ENCODE peak calls at places on chromosomes 11 and 22, in five cellular contexts. One of them, this sample, is unnamed.

GRCh38 chr11:9219572-9219971 is 45.6 kb downstream of the DENND5A start:
- DNase-seq in transverse colon: no peak
- DNase-seq in kidney: no peak
- DNase-seq in heart left ventricle: no peak
- DNase-seq in GM12865: no peak
- DNase-seq in this sample: no peak

GRCh38 chr22:45876136-45877035 is 100.6 kb downstream of the WNT7B start:
- DNase-seq in transverse colon: peak
- DNase-seq in kidney: no peak
- DNase-seq in heart left ventricle: no peak
- DNase-seq in GM12865: no peak
- DNase-seq in this sample: no peak

GRCh38 chr11:62612366-62613274 is at the start of the genes EML3 and ROM1:
- DNase-seq in transverse colon: peak
- DNase-seq in kidney: peak
- DNase-seq in heart left ventricle: peak
- DNase-seq in GM12865: peak
- DNase-seq in this sample: peak

GRCh38 chr11:69252494-69252845 is 41.5 kb upstream of the MYEOV start:
- DNase-seq in transverse colon: no peak
- DNase-seq in kidney: peak
- DNase-seq in heart left ventricle: no peak
- DNase-seq in GM12865: no peak
- DNase-seq in this sample: no peak

GRCh38 chr11:15665368-15665871 is 550.7 kb downstream of the INSC start:
- DNase-seq in transverse colon: peak
- DNase-seq in kidney: no peak
- DNase-seq in heart left ventricle: no peak
- DNase-seq in GM12865: no peak
- DNase-seq in this sample: no peak

GRCh38 chr11:15688351-15688792 is 573.6 kb downstream of the INSC start:
- DNase-seq in transverse colon: no peak
- DNase-seq in kidney: no peak
- DNase-seq in heart left ventricle: peak
- DNase-seq in GM12865: no peak
- DNase-seq in this sample: no peak

GRCh38 chr11:117814204-117814765 is 10.3 kb downstream of the FXYD2 start:
- DNase-seq in transverse colon: no peak
- DNase-seq in kidney: peak
- DNase-seq in heart left ventricle: no peak
- DNase-seq in GM12865: no peak
- DNase-seq in this sample: no peak

GRCh38 chr22:44947029-44947428 is 62.8 kb downstream of the PHF21B start:
- DNase-seq in transverse colon: no peak
- DNase-seq in kidney: no peak
- DNase-seq in heart left ventricle: no peak
- DNase-seq in GM12865: no peak
- DNase-seq in this sample: no peak

GRCh38 chr11:45859661-45860140 is 12.4 kb downstream of the CRY2 start:
- DNase-seq in transverse colon: peak
- DNase-seq in kidney: peak
- DNase-seq in heart left ventricle: peak
- DNase-seq in GM12865: no peak
- DNase-seq in this sample: no peak

GRCh38 chr11:128152796-128153696 is 434.3 kb downstream of the ETS1 start:
- DNase-seq in transverse colon: no peak
- DNase-seq in kidney: no peak
- DNase-seq in heart left ventricle: no peak
- DNase-seq in GM12865: no peak
- DNase-seq in this sample: no peak

GRCh38 chr11:121460941-121461514 is 8.3 kb upstream of the SORL1-AS1 start:
- DNase-seq in transverse colon: no peak
- DNase-seq in kidney: no peak
- DNase-seq in heart left ventricle: no peak
- DNase-seq in GM12865: no peak
- DNase-seq in this sample: no peak

GRCh38 chr22:45096256-45096907 is 67.3 kb upstream of the NUP50 start:
- DNase-seq in transverse colon: peak
- DNase-seq in kidney: no peak
- DNase-seq in heart left ventricle: no peak
- DNase-seq in GM12865: peak
- DNase-seq in this sample: peak

GRCh38 chr11:110251837-110252236 is 44.6 kb downstream of the RDX start:
- DNase-seq in transverse colon: no peak
- DNase-seq in kidney: no peak
- DNase-seq in heart left ventricle: no peak
- DNase-seq in GM12865: no peak
- DNase-seq in this sample: no peak

GRCh38 chr11:2550606-2550970 is 105.8 kb downstream of the KCNQ1 start:
- DNase-seq in transverse colon: peak
- DNase-seq in kidney: no peak
- DNase-seq in heart left ventricle: peak
- DNase-seq in GM12865: no peak
- DNase-seq in this sample: no peak

GRCh38 chr11:68215087-68215445 is 2.0 kb upstream of the KMT5B start:
- DNase-seq in transverse colon: no peak
- DNase-seq in kidney: no peak
- DNase-seq in heart left ventricle: no peak
- DNase-seq in GM12865: peak
- DNase-seq in this sample: peak

GRCh38 chr11:12546660-12547059 is 127.6 kb upstream of the TEAD1 start:
- DNase-seq in transverse colon: no peak
- DNase-seq in kidney: no peak
- DNase-seq in heart left ventricle: no peak
- DNase-seq in GM12865: no peak
- DNase-seq in this sample: no peak

GRCh38 chr11:12543596-12544415 is 130.4 kb upstream of the TEAD1 start:
- DNase-seq in transverse colon: no peak
- DNase-seq in kidney: no peak
- DNase-seq in heart left ventricle: no peak
- DNase-seq in GM12865: no peak
- DNase-seq in this sample: no peak

GRCh38 chr11:12544986-12545775 is 129.0 kb upstream of the TEAD1 start:
- DNase-seq in transverse colon: no peak
- DNase-seq in kidney: no peak
- DNase-seq in heart left ventricle: no peak
- DNase-seq in GM12865: peak
- DNase-seq in this sample: no peak

GRCh38 chr11:12546122-12546521 is 128.1 kb upstream of the TEAD1 start:
- DNase-seq in transverse colon: no peak
- DNase-seq in kidney: no peak
- DNase-seq in heart left ventricle: no peak
- DNase-seq in GM12865: no peak
- DNase-seq in this sample: no peak

DNA sequence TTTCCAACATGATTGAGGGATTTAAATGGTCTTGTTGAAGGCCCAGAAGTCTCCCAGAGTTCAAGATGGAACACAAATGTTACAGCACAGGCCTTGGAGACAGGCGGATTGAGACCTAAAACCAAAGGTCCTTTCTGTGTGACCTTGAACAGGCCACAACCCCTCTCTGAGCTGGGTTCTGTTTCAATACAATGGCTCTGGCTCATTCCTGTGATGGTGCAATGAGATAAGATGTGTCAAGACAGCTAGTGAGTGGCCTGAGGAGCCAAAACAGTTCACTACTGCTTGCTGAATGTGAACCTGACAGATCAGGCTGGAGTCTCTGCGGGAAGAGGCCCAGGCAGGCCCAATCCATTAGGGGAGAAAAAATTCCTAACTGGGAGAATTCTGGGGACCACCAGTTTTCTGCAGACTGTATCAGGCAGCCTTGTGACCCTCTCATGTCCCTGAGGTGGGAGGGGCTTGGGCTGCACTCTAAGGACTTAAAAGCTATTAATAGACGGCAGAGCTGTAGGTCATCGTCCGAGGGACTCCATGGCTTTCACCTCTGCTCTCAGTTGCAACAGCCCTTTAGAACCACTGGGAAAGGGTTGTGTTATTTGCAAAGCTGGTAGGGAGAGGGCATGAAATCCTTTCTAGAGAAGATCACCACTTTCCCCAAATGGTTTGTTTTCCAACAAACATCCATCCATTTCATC is 126.1 kb upstream of the TEAD1 start:
- DNase-seq in transverse colon: no peak
- DNase-seq in kidney: peak
- DNase-seq in heart left ventricle: no peak
- DNase-seq in GM12865: no peak
- DNase-seq in this sample: no peak
- TF ChIP-seq CTCF in transverse colon: no peak
- TF ChIP-seq CTCF in kidney: no peak
- TF ChIP-seq CTCF in heart left ventricle: no peak
- TF ChIP-seq CTCF in GM12865: no peak
- TF ChIP-seq CTCF in this sample: no peak

DNA sequence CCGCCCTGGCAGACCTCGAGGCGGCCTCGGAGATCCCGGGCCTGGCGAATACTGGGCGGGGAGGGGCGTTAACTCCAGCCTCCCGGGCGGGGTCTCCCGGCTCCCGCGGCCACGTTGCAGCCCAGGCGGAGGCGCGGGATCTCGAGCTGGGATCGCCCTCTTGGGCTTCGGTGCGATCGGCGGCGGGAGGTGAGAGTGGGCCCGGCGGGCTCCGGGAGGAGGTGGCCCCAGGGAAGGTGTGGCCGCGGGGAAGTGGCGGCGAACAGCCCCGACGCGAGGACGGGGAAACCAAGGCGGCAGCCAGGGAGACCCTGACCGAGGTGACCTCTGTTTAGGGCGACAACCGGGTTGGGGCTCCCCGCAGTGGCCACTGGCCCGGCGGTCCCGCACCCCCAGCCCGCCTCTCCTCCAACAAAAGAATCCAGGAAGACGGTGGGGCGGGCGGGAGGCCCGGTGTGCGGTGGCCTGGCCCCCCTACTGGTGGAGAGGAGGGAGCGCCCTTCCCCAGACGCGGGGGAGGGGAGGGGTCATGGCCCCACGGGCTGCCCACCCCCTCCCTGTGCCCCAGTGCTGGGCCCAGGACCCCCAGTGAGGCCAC is at the start of gene PHETA2:
- DNase-seq in transverse colon: peak
- DNase-seq in kidney: peak
- DNase-seq in heart left ventricle: peak
- DNase-seq in GM12865: peak
- DNase-seq in this sample: peak
- TF ChIP-seq CTCF in transverse colon: peak
- TF ChIP-seq CTCF in kidney: no peak
- TF ChIP-seq CTCF in heart left ventricle: peak
- TF ChIP-seq CTCF in GM12865: peak
- TF ChIP-seq CTCF in this sample: peak

DNA sequence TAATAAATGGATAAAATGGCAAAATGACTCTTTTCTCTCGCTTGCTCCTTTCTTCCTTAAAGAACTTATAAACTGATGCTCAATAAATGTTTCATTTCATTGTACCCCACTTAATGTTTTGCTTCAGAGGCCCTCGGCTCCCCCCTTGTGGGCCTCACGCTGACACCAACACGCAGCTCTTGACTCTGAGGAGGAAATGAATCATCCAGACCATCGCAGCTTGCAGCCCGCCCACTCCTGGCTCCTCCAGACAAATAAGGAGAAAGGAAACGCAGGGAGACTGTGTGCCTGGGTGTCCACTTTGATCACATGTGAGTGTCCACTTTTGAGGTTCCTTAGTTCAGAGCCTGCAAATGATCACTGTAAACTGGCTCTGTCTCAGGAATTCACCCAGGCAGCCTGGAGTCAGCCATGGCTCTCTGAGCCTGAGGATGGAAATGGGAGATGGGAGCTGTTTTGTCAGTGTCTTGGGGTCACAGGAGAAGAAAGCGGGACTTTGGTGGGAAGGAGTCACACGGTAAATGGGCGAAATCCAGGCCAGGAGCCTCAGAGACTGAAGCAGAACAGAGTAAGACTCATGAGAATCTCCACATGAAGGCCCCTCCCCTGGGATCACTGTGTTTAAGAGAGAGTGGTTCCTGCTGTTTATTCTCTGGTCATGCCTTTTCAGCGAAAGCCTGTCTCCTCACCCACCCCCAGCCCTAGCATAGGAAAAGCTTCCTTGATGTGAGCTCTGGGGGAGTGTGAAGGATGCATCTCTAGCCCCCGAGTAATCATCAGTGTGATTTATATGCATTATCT is 96.5 kb downstream of the CWC15 start:
- DNase-seq in transverse colon: peak
- DNase-seq in kidney: peak
- DNase-seq in heart left ventricle: peak
- DNase-seq in GM12865: peak
- DNase-seq in this sample: peak
- TF ChIP-seq CTCF in transverse colon: peak
- TF ChIP-seq CTCF in kidney: peak
- TF ChIP-seq CTCF in heart left ventricle: peak
- TF ChIP-seq CTCF in GM12865: no peak
- TF ChIP-seq CTCF in this sample: peak

GRCh38 chr22:49482811-49483210 is 344.9 kb downstream of the BRD1 start:
- DNase-seq in transverse colon: no peak
- DNase-seq in kidney: no peak
- DNase-seq in heart left ventricle: no peak
- DNase-seq in GM12865: no peak
- DNase-seq in this sample: no peak
- TF ChIP-seq CTCF in transverse colon: no peak
- TF ChIP-seq CTCF in kidney: no peak
- TF ChIP-seq CTCF in heart left ventricle: no peak
- TF ChIP-seq CTCF in GM12865: no peak
- TF ChIP-seq CTCF in this sample: no peak

GRCh38 chr22:17748555-17749353 is 25.5 kb downstream of the BID start:
- DNase-seq in transverse colon: no peak
- DNase-seq in kidney: no peak
- DNase-seq in heart left ventricle: no peak
- DNase-seq in GM12865: no peak
- DNase-seq in this sample: no peak
- TF ChIP-seq CTCF in transverse colon: no peak
- TF ChIP-seq CTCF in kidney: peak
- TF ChIP-seq CTCF in heart left ventricle: peak
- TF ChIP-seq CTCF in GM12865: no peak
- TF ChIP-seq CTCF in this sample: no peak